ENCODE peak calls at places on chromosome 22, in six cellular contexts. C is HFF-Myc, W is small intestine, X is DND-41, B is osteoblast, I is kidney. Z is an unnamed sample.

GRCh38 chr22:45341503-45341902 is 31.8 kb downstream of the FAM118A start:
- DNase-seq in B (no peak), C (no peak), X (peak), I (no peak), W (peak), Z (peak)

GRCh38 chr22:23183107-23183698 is 2.9 kb downstream of the BCR start:
- DNase-seq in B (peak), I (peak), W (peak), X (peak), C (no peak), Z (peak)

GRCh38 chr22:37686002-37686982 is at the start of gene NOL12:
- DNase-seq in W (peak), B (peak), C (no peak), I (peak), X (peak), Z (peak)

GRCh38 chr22:28793976-28794584 is 6.3 kb downstream of the XBP1 start:
- DNase-seq in C (no peak), W (no peak), I (no peak), X (no peak), B (no peak), Z (no peak)

GRCh38 chr22:22720201-22720723 is 75.8 kb downstream of the GGTLC2 start:
- DNase-seq in W (peak), I (no peak), X (peak), B (peak), C (peak), Z (peak)

GRCh38 chr22:35915477-35916013 is 113.1 kb downstream of the RBFOX2 start:
- DNase-seq in W (peak), I (no peak), X (no peak), C (no peak), B (peak), Z (no peak)

GRCh38 chr22:35620624-35621245 is 3.6 kb upstream of the MB start:
- DNase-seq in I (peak), W (no peak), C (no peak), X (no peak), B (no peak), Z (no peak)

GRCh38 chr22:36330127-36330526 is 57.6 kb downstream of the MYH9 start:
- DNase-seq in W (no peak), X (no peak), B (no peak), I (no peak), C (no peak), Z (no peak)

GRCh38 chr22:45460288-45461109 is 42.2 kb upstream of the FBLN1 start:
- DNase-seq in I (peak), B (peak), W (no peak), X (no peak), C (no peak), Z (no peak)

DNA sequence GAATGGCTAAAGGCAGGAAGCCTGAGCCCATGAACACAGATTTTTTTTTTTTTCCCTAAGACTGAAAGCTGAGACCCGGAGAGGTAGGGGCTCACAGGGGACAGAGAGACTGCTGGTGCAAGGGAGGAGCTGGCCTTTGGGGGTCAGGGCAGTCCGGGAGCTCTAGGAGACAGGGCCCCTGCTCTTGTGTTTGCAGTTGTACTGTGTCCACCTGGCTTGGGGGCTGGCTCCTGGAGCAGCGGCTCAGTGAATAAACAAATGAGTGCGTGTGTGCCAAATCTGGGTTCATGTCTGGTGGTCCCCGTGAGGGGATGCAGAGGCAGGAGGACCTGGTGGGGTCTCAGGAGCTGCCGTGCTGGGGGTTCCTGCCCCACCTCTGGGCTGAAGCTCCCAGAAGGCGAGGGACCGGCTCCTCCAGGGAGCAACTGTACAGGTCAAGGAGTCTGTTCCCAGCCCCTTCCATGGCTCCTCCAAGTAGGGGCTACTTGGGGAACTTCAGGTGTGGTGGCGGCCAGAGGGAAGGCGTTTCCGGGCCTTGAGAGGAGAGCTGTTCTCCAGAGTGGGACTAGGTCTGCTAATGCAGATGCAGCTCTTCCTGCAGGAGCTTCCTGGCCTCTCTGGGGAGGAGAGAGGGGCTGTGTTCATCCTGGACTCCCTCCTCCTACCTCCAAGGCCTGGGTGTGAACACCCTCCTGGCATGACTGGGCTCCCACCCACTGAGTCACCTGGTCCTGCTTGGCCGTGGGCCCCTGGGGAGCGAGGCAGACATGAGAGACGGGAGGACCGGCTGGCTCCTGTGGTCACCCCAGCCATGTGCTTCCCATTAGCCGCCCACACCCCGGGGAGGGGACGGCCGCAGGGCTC is 57.6 kb downstream of the FBXO7 start:
- DNase-seq in B (peak), C (peak), W (peak), I (peak), X (no peak), Z (no peak)
- H3K4me3 ChIP-seq in B (no peak), C (no peak), W (no peak), I (no peak), X (no peak), Z (no peak)

GRCh38 chr22:46612904-46613605 is 7.1 kb upstream of the GRAMD4 start:
- DNase-seq in B (no peak), C (no peak), I (peak), W (peak), X (peak), Z (peak)

GRCh38 chr22:46612341-46612903 is 7.8 kb upstream of the GRAMD4 start:
- DNase-seq in W (peak), B (no peak), I (no peak), C (no peak), X (no peak), Z (peak)

GRCh38 chr22:46611189-46611588 is 9.0 kb upstream of the GRAMD4 start:
- DNase-seq in X (no peak), B (no peak), W (no peak), I (no peak), C (no peak), Z (no peak)

GRCh38 chr22:46613606-46613997 is 6.6 kb upstream of the GRAMD4 start:
- DNase-seq in B (no peak), C (no peak), X (peak), I (no peak), W (peak), Z (peak)

DNA sequence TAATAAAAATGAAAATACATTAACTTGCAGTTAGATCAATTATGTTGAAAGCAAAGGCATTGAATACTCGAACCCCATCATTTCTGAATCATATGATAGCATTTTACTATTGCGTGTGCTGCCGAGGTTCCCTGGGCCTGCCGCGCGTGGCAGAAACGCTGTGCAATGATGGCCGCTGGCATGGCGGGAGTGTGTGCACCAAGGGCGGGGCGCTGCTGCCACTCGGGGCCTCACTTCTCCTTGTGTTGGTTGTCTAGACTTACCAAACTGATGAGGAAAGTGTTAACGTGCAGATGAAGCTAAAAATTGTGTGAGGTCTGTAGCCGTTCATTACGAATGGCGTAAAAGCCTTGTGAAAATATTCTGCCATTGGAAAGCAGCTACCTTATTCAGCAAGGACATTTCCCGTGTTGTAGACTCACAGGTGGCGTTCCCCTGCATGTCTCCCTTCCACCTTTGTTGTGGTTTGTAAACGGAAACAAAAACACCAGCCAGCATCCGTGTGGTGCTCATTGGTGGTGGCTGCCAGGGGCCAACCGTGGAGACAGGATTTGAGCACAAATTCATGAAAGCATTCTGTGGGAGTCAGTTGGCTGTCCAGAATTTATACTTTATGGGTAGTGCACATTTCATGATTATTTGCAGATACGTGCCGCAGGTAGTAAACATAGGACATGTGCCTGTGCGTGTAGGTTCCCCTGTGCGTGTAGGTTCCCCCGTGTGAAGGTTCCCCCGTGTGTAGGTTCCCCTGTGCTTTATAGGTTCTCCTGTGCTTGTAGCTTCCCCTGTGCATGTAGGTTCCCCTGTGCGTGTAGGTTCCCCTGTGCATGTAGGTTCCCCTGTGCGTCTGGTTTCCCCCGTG is 5.9 kb upstream of the GRAMD4 start:
- DNase-seq in B (no peak), W (peak), I (no peak), C (no peak), X (peak), Z (peak)
- H3K4me3 ChIP-seq in B (no peak), W (peak), I (no peak), C (no peak), X (peak), Z (peak)

DNA sequence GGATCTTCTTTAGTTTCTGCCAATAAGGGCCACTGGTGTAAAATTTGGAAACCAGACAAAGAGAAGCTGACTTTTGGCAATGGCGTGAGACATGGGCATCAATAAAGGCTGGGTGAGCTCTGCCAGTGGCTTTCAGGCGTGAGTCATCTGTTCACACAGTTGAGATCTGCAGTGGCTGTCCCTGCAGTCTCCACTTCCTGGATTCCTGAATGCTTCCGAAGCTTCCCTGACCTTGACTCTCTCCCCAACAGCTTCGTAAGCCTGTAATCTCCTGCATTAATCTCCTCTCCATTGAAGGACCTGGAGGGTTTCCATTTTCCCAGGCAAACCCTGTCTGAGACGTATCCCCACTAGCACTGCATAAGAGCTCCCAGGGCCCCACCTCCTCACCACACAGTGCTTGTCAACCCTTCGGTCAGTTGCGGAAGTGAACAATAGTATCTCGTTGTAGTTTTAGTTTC is 574.7 kb downstream of the TBC1D22A start:
- DNase-seq in C (peak), I (no peak), B (peak), X (no peak), W (peak), Z (no peak)
- H3K4me3 ChIP-seq in C (no peak), I (no peak), B (peak), X (no peak), W (no peak), Z (no peak)

GRCh38 chr22:42990131-42990838 is 24.7 kb downstream of the PACSIN2 start:
- DNase-seq in W (no peak), I (no peak), C (no peak), B (peak), X (no peak), Z (no peak)
- H3K4me3 ChIP-seq in W (no peak), I (no peak), C (no peak), B (peak), X (no peak), Z (no peak)

GRCh38 chr22:26756675-26757293 is 99.4 kb downstream of the MIAT start:
- DNase-seq in W (peak), B (peak), X (no peak), I (peak), C (no peak), Z (no peak)
- H3K4me3 ChIP-seq in W (no peak), B (peak), X (no peak), I (no peak), C (no peak), Z (no peak)

DNA sequence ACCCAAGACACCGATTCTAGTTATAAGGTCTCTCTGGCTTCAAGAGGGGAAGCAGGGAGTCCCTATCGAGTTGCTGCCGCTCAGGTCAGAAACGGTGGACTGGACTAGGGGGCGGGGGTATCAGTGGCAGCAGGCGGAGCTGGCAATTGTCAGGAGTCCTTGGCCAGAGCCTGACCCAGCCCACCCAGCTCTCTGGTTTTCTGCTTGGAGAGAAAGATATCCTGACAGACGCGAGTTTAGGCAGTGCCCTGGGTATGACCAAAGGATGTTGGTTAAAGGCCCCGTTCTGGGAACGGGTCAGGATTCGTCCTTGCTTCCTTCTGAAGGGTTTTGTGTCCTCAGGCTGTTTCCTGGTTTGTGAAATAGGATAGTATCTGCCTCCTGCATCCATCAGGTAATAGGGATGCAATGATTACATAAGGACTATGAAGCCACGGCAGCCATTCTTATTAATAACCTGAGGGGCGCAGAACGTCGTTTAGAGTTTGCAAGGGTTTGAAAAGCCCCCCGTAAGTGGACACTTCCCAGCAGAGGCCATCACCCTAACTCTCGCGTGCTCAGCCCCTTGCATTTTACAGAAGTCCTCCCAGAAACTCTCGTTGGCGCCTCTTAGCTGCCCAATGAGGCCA is 700 bp upstream of the DEPDC5 start:
- DNase-seq in B (peak), X (peak), C (no peak), W (peak), I (peak), Z (no peak)
- H3K4me3 ChIP-seq in B (peak), X (peak), C (peak), W (peak), I (peak), Z (peak)

DNA sequence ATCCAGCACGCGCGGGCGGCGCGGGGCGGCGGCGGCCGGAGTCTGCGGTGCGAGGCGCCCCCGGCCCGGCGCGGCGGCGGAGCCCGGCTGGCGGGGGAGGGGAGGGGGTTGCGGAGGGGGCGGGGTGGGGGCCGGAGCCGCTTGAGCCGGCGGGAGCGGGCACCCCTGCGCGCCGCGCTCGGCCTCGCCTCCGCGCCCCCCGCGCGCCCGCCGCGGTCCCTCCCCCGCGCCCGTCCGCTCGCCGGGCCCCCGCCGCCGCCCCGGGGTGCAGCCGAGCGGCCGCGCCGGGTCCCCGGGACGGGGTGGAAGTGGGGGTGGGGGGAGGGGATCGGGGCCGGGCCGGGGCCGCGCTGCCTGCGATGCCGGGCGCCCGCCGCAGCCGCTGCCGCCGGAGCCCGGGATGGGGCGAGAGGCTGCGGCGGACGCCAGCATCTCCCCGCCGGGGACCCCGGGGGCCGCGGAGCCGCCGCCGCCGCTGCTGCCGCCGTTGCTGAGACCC is 284 bp downstream of the MGAT3 start:
- DNase-seq in I (no peak), W (no peak), B (peak), X (no peak), C (no peak), Z (no peak)
- H3K4me3 ChIP-seq in I (no peak), W (no peak), B (no peak), X (no peak), C (no peak), Z (peak)